ENCODE peak calls at places on chromosome 18, in six cellular contexts. G is CD8-positive, alpha-beta T cell; R is mammary epithelial cell; X is left ventricle myocardium inferior; M is GM12864; U is HepG2. E is an unnamed sample.

GRCh38 chr18:59229191-59229590 is 9.2 kb downstream of the GRP start:
- DNase-seq in X (no peak), R (peak; percentile 52), G (no peak), U (no peak), M (no peak), E (peak; percentile 23)

GRCh38 chr18:34153711-34154110 is 71.0 kb downstream of the NOL4 start:
- DNase-seq in M (no peak), R (peak; percentile 10), X (no peak), U (peak; percentile 23), G (no peak), E (peak; percentile 26)

GRCh38 chr18:29841631-29842030 is 1200.9 kb downstream of the DSC3 start:
- DNase-seq in X (no peak), G (no peak), M (no peak), R (peak; percentile 54), U (no peak), E (no peak)

GRCh38 chr18:13800505-13801259 is 23.3 kb upstream of the MC5R start:
- DNase-seq in M (no peak), G (peak; percentile 27), U (peak; percentile 49), R (peak; percentile 81), X (peak; percentile 62), E (peak; percentile 27)

GRCh38 chr18:48674758-48675157 is 135.9 kb downstream of the CTIF start:
- DNase-seq in G (no peak), M (no peak), X (no peak), U (no peak), R (no peak), E (no peak)

GRCh38 chr18:23689616-23690504 is 607 bp downstream of the LAMA3 start:
- DNase-seq in U (no peak), R (peak; percentile 19), G (no peak), M (no peak), X (peak; percentile 18), E (no peak)

GRCh38 chr18:1657888-1658287 is 753.2 kb downstream of the ADCYAP1 start:
- DNase-seq in M (no peak), X (no peak), U (no peak), G (no peak), R (no peak), E (no peak)

GRCh38 chr18:71815305-71815704 is 728.8 kb downstream of the CBLN2 start:
- DNase-seq in U (no peak), X (no peak), R (no peak), G (no peak), M (no peak), E (no peak)

GRCh38 chr18:31241900-31242409 is 76.0 kb upstream of the DSG1 start:
- DNase-seq in G (no peak), R (peak; percentile 99), X (no peak), M (no peak), U (peak; percentile 98), E (no peak)
- TF ChIP-seq CTCF in G (no peak), R (peak; percentile 85), X (peak; percentile 45), M (peak; percentile 34), U (peak; percentile 82), E (no peak)

DNA sequence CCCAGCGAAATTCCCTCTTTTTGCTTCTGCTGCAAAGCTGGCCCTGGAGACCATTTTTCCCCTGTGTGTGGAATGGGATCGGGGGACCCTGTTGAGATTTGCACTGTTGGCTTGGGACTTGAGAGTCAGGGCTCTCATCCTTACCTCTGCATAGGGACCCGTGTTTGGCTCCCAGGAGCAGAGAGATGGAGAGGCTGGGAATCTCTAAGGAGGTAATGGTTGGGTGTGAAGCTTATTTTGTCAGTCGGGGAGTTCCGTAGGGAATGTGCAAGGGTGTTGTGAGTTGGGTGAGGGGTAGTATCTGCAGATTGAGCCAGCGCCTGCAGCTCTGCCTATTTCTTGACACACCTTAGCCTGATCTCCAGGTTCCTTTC is 4.5 kb downstream of the GATA6 start:
- DNase-seq in M (no peak), R (no peak), U (no peak), G (no peak), X (no peak), E (no peak)
- H3K4me3 ChIP-seq in M (no peak overlapping the region), R (no peak overlapping the region), U (no peak overlapping the region), G (no peak overlapping the region), X (peak overlapping the region; percentile 99), E (no peak overlapping the region)

GRCh38 chr18:75086494-75087034 is 122.4 kb downstream of the PTGR3 start:
- DNase-seq in R (no peak), G (no peak), M (no peak), U (no peak), X (no peak), E (no peak)
- TF ChIP-seq CTCF in R (no peak), G (no peak), M (no peak), U (no peak), X (no peak), E (no peak)

GRCh38 chr18:9974279-9974915 is 60.6 kb downstream of the VAPA start:
- DNase-seq in G (no peak), M (no peak), R (no peak), X (no peak), U (no peak), E (peak; percentile 13)

GRCh38 chr18:9973461-9973860 is 59.6 kb downstream of the VAPA start:
- DNase-seq in U (no peak), R (no peak), G (no peak), X (no peak), M (no peak), E (no peak)

GRCh38 chr18:9971313-9971920 is 57.6 kb downstream of the VAPA start:
- DNase-seq in M (peak; percentile 41), R (peak; percentile 63), X (no peak), G (peak; percentile 69), U (peak; percentile 64), E (peak; percentile 76)

DNA sequence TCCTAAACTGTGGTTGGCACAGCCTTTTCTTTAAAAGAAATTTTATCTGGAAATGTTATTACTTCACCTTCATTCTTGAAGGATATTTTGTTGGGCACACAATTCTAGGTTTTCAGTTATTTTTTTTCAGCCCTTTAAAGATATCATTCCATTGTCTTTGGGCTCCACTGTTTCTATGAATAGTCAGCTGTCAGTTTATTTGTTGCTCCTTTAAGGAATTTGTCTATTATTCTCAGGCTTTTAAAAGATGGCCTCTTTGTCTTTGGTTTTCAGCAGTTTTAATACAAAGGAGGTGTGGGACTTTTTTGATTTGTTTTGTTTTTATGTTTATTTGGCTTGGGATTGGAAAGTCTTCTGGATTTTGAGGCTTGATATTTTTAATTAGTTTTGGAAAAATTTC is 61.8 kb downstream of the VAPA start:
- DNase-seq in M (no peak), G (no peak), U (no peak), X (no peak), R (no peak), E (no peak)
- H3K4me3 ChIP-seq in M (no peak overlapping the region), G (no peak overlapping the region), U (no peak overlapping the region), X (no peak overlapping the region), R (no peak overlapping the region), E (no peak overlapping the region)

GRCh38 chr18:68676913-68677312 is 38.0 kb downstream of the TMX3 start:
- DNase-seq in G (no peak), X (no peak), U (no peak), R (no peak), M (peak; percentile 31), E (peak; percentile 51)
- TF ChIP-seq CTCF in G (no peak), X (no peak), U (no peak), R (peak; percentile 36), M (peak; percentile 46), E (peak; percentile 62)

GRCh38 chr18:76488190-76488589 is 6.9 kb downstream of the ZNF516 start:
- DNase-seq in G (no peak), M (no peak), R (no peak), X (no peak), U (no peak), E (peak; percentile 78)

GRCh38 chr18:76487076-76487475 is 8.0 kb downstream of the ZNF516 start:
- DNase-seq in R (no peak), M (no peak), X (no peak), U (no peak), G (no peak), E (no peak)

GRCh38 chr18:76489081-76489480 is 6.0 kb downstream of the ZNF516 start:
- DNase-seq in X (no peak), U (no peak), M (no peak), G (no peak), R (no peak), E (no peak)

GRCh38 chr18:76486600-76486999 is 8.4 kb downstream of the ZNF516 start:
- DNase-seq in M (no peak), X (no peak), U (no peak), R (no peak), G (no peak), E (no peak)

GRCh38 chr18:76487782-76488181 is 7.3 kb downstream of the ZNF516 start:
- DNase-seq in M (no peak), R (no peak), X (no peak), G (no peak), U (no peak), E (no peak)
- H3K4me3 ChIP-seq in M (no peak overlapping the region), R (no peak overlapping the region), X (no peak overlapping the region), G (no peak overlapping the region), U (no peak overlapping the region), E (peak overlapping the region; percentile 4)

DNA sequence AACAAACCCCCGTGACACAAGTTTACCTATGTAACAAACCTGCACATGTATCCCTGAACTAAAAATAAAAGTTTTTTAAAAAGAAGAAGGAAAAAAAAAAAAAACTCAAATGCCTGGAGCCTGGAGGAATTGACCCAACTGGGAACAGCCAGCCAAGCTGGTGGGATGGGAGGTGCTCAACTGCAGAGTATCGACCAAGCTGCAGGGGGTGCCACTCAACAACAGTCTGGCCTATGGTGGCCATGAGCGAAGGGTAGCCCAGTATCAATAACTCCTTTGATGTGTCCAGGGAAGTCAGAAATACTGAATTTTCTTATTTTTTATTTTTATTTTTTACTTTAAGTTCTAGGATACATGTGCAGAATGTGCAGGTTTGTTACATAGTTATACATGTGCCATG is 310.3 kb upstream of the DLGAP1 start:
- DNase-seq in X (no peak), U (no peak), R (no peak), G (no peak), M (no peak), E (no peak)
- TF ChIP-seq CTCF in X (no peak), U (no peak), R (no peak), G (no peak), M (no peak), E (no peak)

GRCh38 chr18:57125627-57126026 is 21.3 kb upstream of the BOD1L2 start:
- DNase-seq in R (no peak), X (no peak), G (no peak), M (no peak), U (no peak), E (no peak)

GRCh38 chr18:57122906-57123510 is 23.9 kb upstream of the BOD1L2 start:
- DNase-seq in R (no peak), U (no peak), G (no peak), M (no peak), X (no peak), E (no peak)

GRCh38 chr18:57116598-57117132 is 30.2 kb upstream of the BOD1L2 start:
- DNase-seq in G (no peak), X (no peak), U (no peak), M (no peak), R (no peak), E (no peak)

DNA sequence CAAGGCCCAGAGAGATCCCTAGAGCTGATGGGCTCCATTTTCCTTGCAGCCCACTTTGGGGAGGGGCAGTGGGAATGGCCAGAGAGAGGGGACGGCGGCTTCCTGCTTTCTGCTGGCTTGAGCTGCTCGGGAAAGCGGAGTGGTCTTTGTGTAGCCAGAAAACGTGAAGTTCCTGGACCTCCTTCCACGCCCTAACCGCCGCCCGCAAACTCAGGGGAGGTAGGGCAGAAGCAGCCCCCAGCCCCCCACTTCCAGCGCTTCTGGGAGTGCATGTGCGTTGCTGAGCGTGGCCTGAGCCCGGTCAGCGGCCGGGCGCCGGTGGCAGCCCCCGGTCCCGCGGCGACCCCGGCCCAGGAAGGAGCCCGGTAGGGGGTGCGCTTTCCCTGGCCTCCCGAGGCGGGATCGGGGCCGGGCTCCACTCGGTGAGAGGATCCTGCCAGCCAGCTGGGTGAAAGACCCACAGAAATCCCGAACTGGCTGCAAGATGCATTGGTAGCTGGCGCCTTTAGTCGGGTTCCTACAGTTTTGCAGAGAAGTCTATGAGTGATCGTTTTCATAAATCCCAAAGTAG is 25.3 kb upstream of the BOD1L2 start:
- DNase-seq in U (no peak), R (no peak), X (no peak), G (no peak), M (no peak), E (no peak)
- H3K4me3 ChIP-seq in U (no peak overlapping the region), R (no peak overlapping the region), X (peak overlapping the region; percentile 32), G (no peak overlapping the region), M (no peak overlapping the region), E (no peak overlapping the region)

E was measured in AG10803.